ENCODE peak calls at places on chromosome 16, in four cellular contexts. Y, H, B and E are unnamed samples.

GRCh38 chr16:67961551-67961957 is 6.9 kb downstream of the SLC12A4 start:
- DNase-seq in B (peak; percentile 96), H (no peak), Y (no peak), E (peak; percentile 56)

GRCh38 chr16:31700530-31701388 is 172.8 kb upstream of the ZNF267 start:
- DNase-seq in B (peak; percentile 90), Y (peak; percentile 82), H (no peak), E (peak; percentile 57)

GRCh38 chr16:67847064-67847861 is at the start of gene CENPT:
- DNase-seq in B (peak; percentile 41), H (no peak), Y (peak; percentile 68), E (no peak)

GRCh38 chr16:85235988-85236831 is 123.9 kb upstream of the CIBAR2 start:
- DNase-seq in Y (peak; percentile 53), H (no peak), B (no peak), E (no peak)

GRCh38 chr16:67917852-67918236 is 13.8 kb downstream of the CTRL start:
- DNase-seq in B (no peak), H (no peak), Y (no peak), E (peak; percentile 86)

GRCh38 chr16:82062645-82063058 is 27.6 kb downstream of the HSD17B2 start:
- DNase-seq in B (no peak), H (no peak), Y (no peak), E (no peak)

GRCh38 chr16:25063865-25064264 is 47.7 kb upstream of the LCMT1 start:
- DNase-seq in B (no peak), H (no peak), Y (peak; percentile 35), E (no peak)

GRCh38 chr16:87607223-87607622 is 4.9 kb downstream of the JPH3 start:
- DNase-seq in B (no peak), H (no peak), Y (no peak), E (no peak)

GRCh38 chr16:69513180-69513966 is 52.4 kb upstream of the NFAT5 start:
- DNase-seq in B (peak; percentile 62), Y (no peak), H (no peak), E (no peak)

GRCh38 chr16:8816967-8817662 is 19.5 kb downstream of the PMM2 start:
- DNase-seq in H (no peak), Y (no peak), B (no peak), E (no peak)

GRCh38 chr16:70480127-70481105 is 26.0 kb downstream of the FCSK start:
- DNase-seq in B (no peak), Y (no peak), H (no peak), E (no peak)

GRCh38 chr16:19068237-19068815 is 912 bp downstream of the COQ7 start:
- DNase-seq in Y (no peak), H (no peak), B (peak; percentile 34), E (no peak)
- H3K27ac ChIP-seq in Y (peak overlapping the region; percentile 100), H (peak overlapping the region; percentile 100), B (peak overlapping the region; percentile 100), E (peak overlapping the region; percentile 96)

GRCh38 chr16:58508671-58509251 is 6.6 kb upstream of the SETD6 start:
- DNase-seq in B (no peak), Y (no peak), H (no peak), E (peak; percentile 7)
- TF ChIP-seq CTCF in B (no peak), Y (no peak), H (no peak), E (no peak)

GRCh38 chr16:3142327-3142726 is 7.5 kb downstream of the ZNF213 start:
- DNase-seq in B (no peak), H (no peak), Y (no peak), E (no peak)

GRCh38 chr16:3142770-3143169 is 7.9 kb downstream of the ZNF213 start:
- DNase-seq in H (no peak), Y (no peak), B (no peak), E (no peak)

GRCh38 chr16:3143598-3144330 is 8.9 kb downstream of the ZNF213 start:
- DNase-seq in B (no peak), H (no peak), Y (peak; percentile 68), E (peak; percentile 86)

GRCh38 chr16:3144331-3144881 is 9.6 kb downstream of the ZNF213 start:
- DNase-seq in H (no peak), B (no peak), Y (no peak), E (peak; percentile 46)

GRCh38 chr16:3143189-3143588 is 8.4 kb downstream of the ZNF213 start:
- DNase-seq in Y (no peak), H (no peak), B (no peak), E (no peak)
- H3K27ac ChIP-seq in Y (peak overlapping the region; percentile 92), H (no peak overlapping the region), B (peak overlapping the region; percentile 83), E (peak overlapping the region; percentile 92)

GRCh38 chr16:2911580-2912329 is at the start of gene FLYWCH1:
- DNase-seq in B (peak; percentile 98), H (peak; percentile 93), Y (peak; percentile 99), E (peak; percentile 97)
- TF ChIP-seq CTCF in B (no peak), H (no peak), Y (no peak), E (no peak)

GRCh38 chr16:47847220-47847970 is 308.4 kb downstream of the ABCC12 start:
- DNase-seq in H (no peak), Y (no peak), B (no peak), E (no peak)
- H3K27ac ChIP-seq in H (no peak overlapping the region), Y (no peak overlapping the region), B (no peak overlapping the region), E (no peak overlapping the region)

DNA sequence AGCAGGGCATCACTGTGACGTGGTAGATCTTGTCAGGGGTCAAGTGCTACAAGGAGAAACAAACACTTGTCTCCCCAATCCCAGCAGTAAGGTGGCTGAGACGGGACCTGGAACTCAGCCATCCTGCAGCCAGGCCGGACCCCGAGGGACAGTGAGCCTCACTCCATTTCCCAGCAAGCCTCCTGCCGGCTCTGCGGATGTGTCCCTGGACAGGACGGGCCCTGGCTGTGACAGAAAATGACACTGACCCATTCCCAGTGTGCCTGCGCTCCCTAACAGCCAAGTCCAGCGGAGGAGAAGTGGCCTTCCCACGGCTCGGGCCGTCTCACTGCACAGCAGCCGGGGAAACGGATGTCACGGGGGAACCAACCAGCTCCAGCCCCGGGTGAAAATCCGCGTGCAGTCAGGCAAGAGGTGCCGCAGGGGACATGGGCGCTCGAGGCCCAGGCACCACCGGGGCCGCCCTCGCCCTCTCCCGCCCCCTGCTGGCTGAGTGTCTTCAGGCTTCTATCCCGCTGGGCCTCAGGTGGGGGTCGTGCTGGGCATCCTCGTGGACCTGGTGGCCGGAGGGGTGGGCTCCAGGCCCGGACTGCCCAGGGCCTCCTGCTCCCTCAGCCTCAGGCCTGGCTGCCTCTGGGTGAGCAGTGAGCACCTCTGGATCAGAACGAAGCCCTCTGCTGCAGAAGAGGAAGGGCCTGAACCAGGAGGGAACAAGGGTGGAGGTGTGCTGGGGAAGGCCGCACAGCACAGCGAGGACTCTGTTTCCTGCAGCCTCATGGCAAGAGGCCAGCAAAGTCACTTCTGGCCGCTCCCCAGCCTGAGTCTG is 6.7 kb downstream of the HAGHL start:
- DNase-seq in Y (no peak), H (no peak), B (no peak), E (no peak)
- TF ChIP-seq CTCF in Y (peak; percentile 42), H (peak; percentile 9), B (no peak), E (no peak)

GRCh38 chr16:65414284-65414984 is 292.6 kb upstream of the CDH11 start:
- DNase-seq in H (no peak), B (no peak), Y (no peak), E (no peak)

GRCh38 chr16:65421596-65421995 is 299.7 kb upstream of the CDH11 start:
- DNase-seq in Y (no peak), H (no peak), B (no peak), E (no peak)

GRCh38 chr16:65415460-65415859 is 293.6 kb upstream of the CDH11 start:
- DNase-seq in B (no peak), Y (no peak), H (no peak), E (no peak)

GRCh38 chr16:65422934-65423333 is 301.1 kb upstream of the CDH11 start:
- DNase-seq in Y (peak; percentile 16), B (no peak), H (no peak), E (no peak)

DNA sequence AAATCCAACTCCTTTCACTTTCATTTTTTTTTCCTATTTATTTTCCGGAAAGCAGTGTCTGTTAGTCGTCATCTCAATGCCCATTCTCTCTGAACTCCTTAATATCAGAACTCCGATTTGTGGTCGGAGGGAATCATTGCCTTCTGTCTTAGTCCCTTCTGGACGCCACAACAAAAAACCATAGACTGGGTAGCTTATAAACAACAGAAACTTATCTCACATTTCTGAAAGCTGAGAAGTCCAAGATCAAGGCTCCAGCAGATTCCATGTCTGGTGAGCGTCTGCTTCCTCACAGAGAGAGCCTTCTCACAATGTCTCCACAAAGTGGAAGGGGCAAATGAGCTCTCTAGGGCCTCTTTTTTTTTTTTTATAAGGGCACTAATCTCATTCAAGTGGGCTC is 296.6 kb upstream of the CDH11 start:
- DNase-seq in H (no peak), B (no peak), Y (no peak), E (no peak)
- H3K27ac ChIP-seq in H (no peak overlapping the region), B (no peak overlapping the region), Y (no peak overlapping the region), E (no peak overlapping the region)